ENCODE peak calls at places on chromosome 12, in seven cellular contexts. S, I, M, A, J, H and V are unnamed samples.

GRCh38 chr12:26268841-26269553 is 73.6 kb downstream of the SSPN start:
- DNase-seq in S (no peak), I (no peak), M (peak; percentile 18), A (no peak), J (no peak), H (no peak), V (no peak)

GRCh38 chr12:84912191-84913142 is at the start of gene SLC6A15:
- DNase-seq in S (peak; percentile 87), I (no peak), M (no peak), A (no peak), J (no peak), H (no peak), V (peak; percentile 6)

GRCh38 chr12:68321140-68321539 is 11.0 kb downstream of the MDM1 start:
- DNase-seq in S (no peak), I (no peak), M (no peak), A (no peak), J (no peak), H (no peak), V (no peak)

GRCh38 chr12:124939428-124940142 is 25.1 kb upstream of the UBC start:
- DNase-seq in S (peak; percentile 95), I (peak; percentile 86), M (peak; percentile 90), A (peak; percentile 92), J (peak; percentile 95), H (peak; percentile 90), V (no peak)

GRCh38 chr12:53223391-53224267 is 8.4 kb downstream of the RARG start:
- DNase-seq in S (peak; percentile 48), I (no peak), M (no peak), A (no peak), J (no peak), H (no peak), V (no peak)

GRCh38 chr12:76820888-76821482 is 57.1 kb downstream of the ZDHHC17 start:
- DNase-seq in S (peak; percentile 81), I (no peak), M (peak; percentile 35), A (no peak), J (peak; percentile 7), H (peak; percentile 19), V (no peak)

GRCh38 chr12:128073937-128074336 is 193.0 kb upstream of the TMEM132C start:
- DNase-seq in S (no peak), I (no peak), M (no peak), A (no peak), J (no peak), H (no peak), V (no peak)

GRCh38 chr12:66035289-66035961 is 95.1 kb downstream of the LLPH start:
- DNase-seq in S (peak; percentile 56), I (no peak), M (peak; percentile 42), A (no peak), J (peak; percentile 68), H (no peak), V (no peak)

GRCh38 chr12:54173906-54174471 is 14.8 kb downstream of the SMUG1 start:
- DNase-seq in S (no peak), I (no peak), M (no peak), A (no peak), J (no peak), H (no peak), V (no peak)

GRCh38 chr12:120726510-120726793 is 826 bp downstream of the ACADS start:
- DNase-seq in S (no peak), I (no peak), M (no peak), A (no peak), J (no peak), H (no peak), V (no peak)

GRCh38 chr12:120725151-120725658 is 421 bp upstream of the ACADS start:
- DNase-seq in S (peak; percentile 37), I (no peak), M (no peak), A (no peak), J (no peak), H (no peak), V (no peak)

GRCh38 chr12:120724720-120725119 is 906 bp upstream of the ACADS start:
- DNase-seq in S (no peak), I (no peak), M (no peak), A (no peak), J (no peak), H (no peak), V (no peak)

GRCh38 chr12:120726961-120727360 is 1.3 kb downstream of the ACADS start:
- DNase-seq in S (no peak), I (no peak), M (no peak), A (no peak), J (no peak), H (no peak), V (no peak)

DNA sequence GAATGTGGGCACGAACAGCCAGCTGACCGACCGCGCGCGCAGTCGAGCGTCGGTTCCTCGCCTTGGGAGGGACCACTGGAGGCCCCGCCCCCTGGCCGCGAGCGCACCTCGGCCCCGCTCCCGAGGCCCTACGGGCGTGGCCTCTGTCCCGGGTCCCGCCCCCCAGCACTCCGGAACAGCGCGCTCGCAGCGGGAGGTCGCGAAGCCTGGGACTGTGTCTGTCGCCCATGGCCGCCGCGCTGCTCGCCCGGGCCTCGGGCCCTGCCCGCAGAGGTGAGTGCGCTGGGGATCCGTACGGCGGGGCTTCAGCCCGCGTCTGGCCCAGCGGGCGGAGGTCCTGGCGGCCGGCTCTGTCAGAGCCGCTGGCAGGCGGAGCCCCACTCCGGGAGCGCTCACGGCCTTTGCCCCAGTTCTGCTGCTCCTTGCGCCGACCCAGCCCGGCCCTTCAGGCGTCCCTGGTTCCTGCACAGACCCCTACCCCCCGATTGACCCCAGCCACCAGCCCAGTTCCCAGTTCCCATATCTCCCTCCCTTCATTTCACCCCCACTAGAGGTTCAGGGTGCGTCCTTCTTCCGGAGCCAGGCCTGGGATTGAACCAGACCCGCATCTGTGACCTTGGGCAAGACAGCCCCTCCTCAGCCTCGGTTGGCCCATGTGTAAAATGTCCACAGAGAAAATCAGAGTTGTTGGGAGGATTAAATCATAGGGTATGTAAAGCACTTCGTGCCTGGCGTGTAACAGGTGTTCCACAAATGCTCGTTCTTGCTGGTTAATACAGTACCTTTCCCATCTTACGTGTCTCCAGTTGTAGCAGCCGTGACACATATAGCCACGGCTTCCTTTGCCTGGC is at the start of gene ACADS:
- DNase-seq in S (peak; percentile 97), I (peak; percentile 94), M (peak; percentile 73), A (peak; percentile 74), J (peak; percentile 51), H (peak; percentile 95), V (peak; percentile 99)
- TF ChIP-seq POLR2AphosphoS5 in S (peak; percentile 67), I (peak; percentile 74), M (peak; percentile 71), A (no peak), J (peak; percentile 92), H (peak; percentile 89), V (peak; percentile 27)

GRCh38 chr12:69534389-69534822 is 50.9 kb upstream of the CCT2 start:
- DNase-seq in S (peak; percentile 96), I (no peak), M (peak; percentile 6), A (no peak), J (peak; percentile 7), H (peak; percentile 32), V (no peak)
- TF ChIP-seq POLR2AphosphoS5 in S (no peak), I (peak; percentile 52), M (no peak), A (no peak), J (no peak), H (peak; percentile 57), V (no peak)

GRCh38 chr12:89352492-89353187 is at the start of gene DUSP6:
- DNase-seq in S (peak; percentile 99), I (peak; percentile 92), M (peak; percentile 98), A (peak; percentile 91), J (peak; percentile 99), H (peak; percentile 97), V (peak; percentile 38)

GRCh38 chr12:89354630-89354931 is 2.3 kb upstream of the DUSP6 start:
- DNase-seq in S (peak; percentile 44), I (no peak), M (no peak), A (no peak), J (no peak), H (no peak), V (no peak)

GRCh38 chr12:89355243-89356068 is 3.2 kb upstream of the DUSP6 start:
- DNase-seq in S (no peak), I (no peak), M (peak; percentile 65), A (no peak), J (no peak), H (no peak), V (no peak)

GRCh38 chr12:89353188-89353822 is 1.0 kb upstream of the DUSP6 start:
- DNase-seq in S (peak; percentile 79), I (peak; percentile 73), M (peak; percentile 89), A (no peak), J (peak; percentile 31), H (peak; percentile 79), V (peak; percentile 27)

GRCh38 chr12:89353823-89354629 is 1.7 kb upstream of the DUSP6 start:
- DNase-seq in S (peak; percentile 96), I (peak; percentile 86), M (peak; percentile 85), A (no peak), J (peak; percentile 73), H (peak; percentile 90), V (peak; percentile 40)
- TF ChIP-seq POLR2AphosphoS5 in S (peak; percentile 59), I (peak; percentile 80), M (peak; percentile 61), A (peak; percentile 76), J (peak; percentile 53), H (peak; percentile 89), V (no peak)

GRCh38 chr12:116502141-116502725 is 56.9 kb upstream of the MAP1LC3B2 start:
- DNase-seq in S (no peak), I (no peak), M (no peak), A (no peak), J (no peak), H (no peak), V (no peak)

GRCh38 chr12:116506697-116507064 is 52.5 kb upstream of the MAP1LC3B2 start:
- DNase-seq in S (no peak), I (no peak), M (no peak), A (no peak), J (no peak), H (no peak), V (no peak)

GRCh38 chr12:116498471-116498870 is 60.7 kb upstream of the MAP1LC3B2 start:
- DNase-seq in S (no peak), I (no peak), M (no peak), A (no peak), J (no peak), H (no peak), V (no peak)

GRCh38 chr12:116504438-116504837 is 54.7 kb upstream of the MAP1LC3B2 start:
- DNase-seq in S (no peak), I (no peak), M (no peak), A (no peak), J (no peak), H (no peak), V (no peak)

DNA sequence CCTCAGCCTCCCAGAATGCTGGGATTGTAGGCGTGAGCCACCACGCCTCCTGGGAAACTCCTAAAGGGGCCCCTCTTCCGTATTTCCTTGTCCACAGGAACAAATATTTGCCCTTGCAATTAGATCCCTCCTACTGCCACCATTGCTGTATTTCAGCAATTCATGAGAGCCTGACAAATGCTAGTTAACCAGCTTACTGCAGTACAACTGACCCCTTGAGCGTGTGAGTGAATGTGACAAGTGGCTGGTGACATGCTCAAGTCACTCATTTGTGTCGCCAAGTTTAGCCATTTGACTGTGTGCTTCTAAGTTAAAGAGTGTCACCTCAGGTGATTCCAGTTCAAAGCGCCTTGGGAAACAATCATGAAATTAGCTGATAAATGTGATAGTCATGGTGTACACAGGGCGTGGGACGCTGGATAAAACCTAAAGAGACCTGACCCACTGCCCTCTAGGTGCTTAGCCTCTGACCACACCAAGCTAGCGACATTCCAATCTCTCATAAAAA is 56.1 kb upstream of the MAP1LC3B2 start:
- DNase-seq in S (no peak), I (peak; percentile 41), M (peak; percentile 63), A (no peak), J (no peak), H (no peak), V (no peak)
- TF ChIP-seq POLR2AphosphoS5 in S (no peak), I (no peak), M (no peak), A (no peak), J (no peak), H (no peak), V (no peak)